ENCODE peak calls at places on chromosomes 12 and 14, in six cellular contexts. Q is AG04450, L is sigmoid colon, P is mucosa of descending colon, W is BJ, S is AG10803. O is an unnamed sample.

GRCh38 chr12:18430425-18431048 is 169.2 kb downstream of the PIK3C2G start:
- DNase-seq in S (peak), W (no peak), P (peak), L (no peak), Q (peak), O (peak)

GRCh38 chr14:55019968-55020554 is 6.8 kb downstream of the WDHD1 start:
- DNase-seq in P (no peak), W (no peak), Q (no peak), L (no peak), S (peak), O (no peak)

GRCh38 chr14:56181666-56182065 is 63.5 kb downstream of the PELI2 start:
- DNase-seq in P (peak), Q (no peak), S (no peak), W (no peak), L (no peak), O (no peak)

GRCh38 chr14:102540310-102541028 is 30.9 kb upstream of the ANKRD9 start:
- DNase-seq in P (no peak), Q (peak), W (no peak), S (no peak), L (no peak), O (no peak)

GRCh38 chr14:36718216-36718615 is 56.6 kb downstream of the PAX9 start:
- DNase-seq in S (no peak), Q (no peak), L (no peak), W (no peak), P (no peak), O (no peak)

GRCh38 chr14:20631821-20632389 is 9.6 kb downstream of the OR6S1 start:
- DNase-seq in L (peak), P (peak), W (no peak), S (peak), Q (no peak), O (peak)

GRCh38 chr14:91159906-91160305 is 46.0 kb downstream of the DGLUCY start:
- DNase-seq in W (no peak), L (no peak), S (no peak), Q (no peak), P (no peak), O (no peak)

GRCh38 chr12:1800646-1801284 is 19.6 kb upstream of the LRTM2 start:
- DNase-seq in L (peak), W (no peak), P (no peak), Q (no peak), S (no peak), O (peak)

GRCh38 chr14:98173291-98173690 is 1098.7 kb downstream of the BCL11B start:
- DNase-seq in L (no peak), W (no peak), P (peak), Q (no peak), S (no peak), O (no peak)

GRCh38 chr12:47767197-47767724 is 5.8 kb upstream of the SLC48A1 start:
- DNase-seq in W (no peak), P (peak), L (no peak), S (peak), Q (no peak), O (peak)

GRCh38 chr12:53676715-53677611 is 1.1 kb upstream of the ATP5MC2 start:
- DNase-seq in Q (no peak), P (peak), L (peak), S (peak), W (no peak), O (peak)

GRCh38 chr14:52352546-52352945 is 38.4 kb downstream of the PTGER2 start:
- DNase-seq in S (no peak), W (no peak), Q (no peak), P (no peak), L (no peak), O (no peak)

GRCh38 chr14:30874999-30875787 is 834 bp downstream of the COCH start:
- DNase-seq in W (no peak), L (no peak), S (no peak), Q (no peak), P (no peak), O (peak)

DNA sequence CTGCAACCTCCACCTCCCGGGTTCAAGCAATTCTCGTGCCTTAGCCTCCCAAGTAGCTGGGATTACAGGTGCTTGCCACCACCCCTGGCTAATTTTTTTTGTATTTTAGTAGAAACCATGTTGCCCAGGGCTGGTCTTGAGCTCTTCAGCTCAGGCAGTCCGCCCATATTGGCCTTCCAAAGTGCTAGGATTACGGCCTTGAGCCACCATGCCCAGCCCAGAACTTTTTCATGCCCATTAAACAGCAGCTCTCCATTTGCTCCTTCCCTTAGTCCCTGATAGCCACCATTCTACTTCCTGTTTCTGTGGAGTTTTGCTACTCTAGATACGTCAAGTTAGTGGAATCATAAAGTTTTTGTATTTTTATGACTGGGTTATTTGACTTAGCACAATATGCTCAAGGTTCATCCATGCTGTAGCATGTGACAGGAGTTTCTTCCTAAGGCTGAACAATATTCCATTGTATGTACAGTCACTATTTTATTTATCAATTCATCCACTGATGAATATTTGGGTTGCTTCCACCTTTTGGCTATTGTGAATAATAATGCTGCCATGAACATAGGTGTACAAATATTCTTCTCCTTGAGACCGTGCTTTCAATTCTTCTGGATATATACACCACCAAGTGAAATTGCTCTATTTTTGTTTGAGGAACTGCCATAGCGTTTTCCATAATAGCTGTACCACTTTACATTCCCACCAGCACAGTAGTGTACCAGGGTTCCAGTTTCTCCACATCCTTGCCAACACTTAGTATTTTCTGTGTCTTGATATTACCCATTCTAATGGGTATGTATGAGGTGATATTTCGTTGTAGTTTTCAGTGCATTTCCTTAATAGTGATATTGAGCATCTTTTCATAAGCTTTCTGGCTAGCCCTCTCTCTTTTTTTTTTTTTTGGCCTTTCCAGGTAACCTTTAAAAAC is 15.0 kb downstream of the ATF1 start:
- DNase-seq in P (peak), S (no peak), L (no peak), W (no peak), Q (no peak), O (no peak)
- TF ChIP-seq CTCF in P (no peak), S (no peak), L (no peak), W (no peak), Q (no peak), O (no peak)

DNA sequence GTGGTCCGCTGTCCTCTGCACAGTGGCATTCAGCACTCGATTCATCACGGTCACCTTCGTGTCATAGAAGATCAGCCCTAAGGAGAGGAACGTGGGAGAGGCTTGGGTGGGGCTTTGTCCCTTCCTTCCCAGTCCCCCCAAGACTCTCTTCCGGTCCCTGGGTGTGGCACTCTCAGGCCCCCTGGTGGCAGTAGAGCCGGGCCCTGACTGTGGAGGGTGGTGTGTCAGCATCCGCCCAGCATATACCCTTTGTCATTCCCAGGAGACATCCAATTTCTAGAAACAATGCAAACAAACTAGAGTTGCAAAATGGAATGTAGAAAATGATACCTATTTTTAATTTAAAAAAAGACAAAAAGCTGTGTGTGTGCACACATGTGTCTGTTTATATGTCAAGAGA is 45.0 kb downstream of the TRAFD1 start:
- DNase-seq in S (peak), W (no peak), L (no peak), P (peak), Q (no peak), O (peak)
- TF ChIP-seq CTCF in S (peak), W (peak), L (peak), P (no peak), Q (peak), O (peak)

GRCh38 chr14:92382677-92383076 is 59.7 kb downstream of the SLC24A4 start:
- DNase-seq in W (no peak), S (no peak), P (peak), L (no peak), Q (no peak), O (no peak)
- TF ChIP-seq CTCF in W (peak), S (peak), P (no peak), L (no peak), Q (no peak), O (peak)

DNA sequence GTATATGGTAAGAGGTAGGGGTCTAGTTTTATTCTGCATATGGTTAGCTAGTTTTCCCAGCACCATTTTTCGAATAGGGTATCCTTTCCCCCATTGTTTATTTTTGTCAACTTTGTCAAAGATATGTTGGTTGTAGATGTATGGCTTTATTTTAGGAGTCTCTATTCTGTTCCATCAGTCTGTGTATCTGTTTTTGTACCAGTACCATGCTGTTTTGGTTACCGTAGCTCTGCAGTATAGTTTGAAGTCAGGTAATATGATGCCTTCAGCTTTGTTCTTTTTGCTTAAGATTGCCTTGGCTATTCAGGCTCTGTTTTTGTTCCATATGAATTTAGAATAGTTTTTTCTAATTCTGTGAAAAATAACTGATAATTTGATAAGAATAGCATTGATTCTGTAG is 24.9 kb downstream of the TBK1 start:
- DNase-seq in L (no peak), W (no peak), S (no peak), Q (no peak), P (no peak), O (no peak)
- TF ChIP-seq CTCF in L (no peak), W (no peak), S (no peak), Q (no peak), P (no peak), O (no peak)

GRCh38 chr12:32264995-32265394 is 134.4 kb upstream of the FGD4 start:
- DNase-seq in P (no peak), L (no peak), S (peak), W (peak), Q (no peak), O (no peak)

GRCh38 chr12:32265461-32265860 is 133.9 kb upstream of the FGD4 start:
- DNase-seq in L (no peak), W (no peak), S (no peak), P (no peak), Q (no peak), O (no peak)

GRCh38 chr12:32265920-32266319 is 133.4 kb upstream of the FGD4 start:
- DNase-seq in P (no peak), W (no peak), L (no peak), Q (no peak), S (no peak), O (no peak)

GRCh38 chr12:32270818-32271710 is 128.3 kb upstream of the FGD4 start:
- DNase-seq in L (no peak), Q (no peak), S (peak), P (no peak), W (no peak), O (peak)

GRCh38 chr12:32266756-32267155 is 132.6 kb upstream of the FGD4 start:
- DNase-seq in P (no peak), S (no peak), Q (no peak), L (no peak), W (no peak), O (no peak)
- TF ChIP-seq CTCF in P (no peak), S (no peak), Q (no peak), L (no peak), W (no peak), O (no peak)

GRCh38 chr12:68786929-68787328 is 21.0 kb upstream of the MDM2 start:
- DNase-seq in L (no peak), P (no peak), Q (no peak), W (no peak), S (no peak), O (no peak)
- TF ChIP-seq CTCF in L (no peak), P (no peak), Q (no peak), W (peak), S (no peak), O (no peak)

GRCh38 chr12:48965447-48965846 is 6.1 kb downstream of the WNT10B start:
- DNase-seq in P (no peak), L (no peak), S (peak), Q (no peak), W (no peak), O (no peak)
- TF ChIP-seq CTCF in P (no peak), L (no peak), S (peak), Q (peak), W (peak), O (no peak)

GRCh38 chr14:39035336-39035735 is 67.7 kb downstream of the SEC23A start:
- DNase-seq in P (no peak), S (no peak), L (no peak), Q (no peak), W (no peak), O (no peak)

GRCh38 chr14:39036760-39037159 is 66.3 kb downstream of the SEC23A start:
- DNase-seq in Q (no peak), S (no peak), P (no peak), W (no peak), L (no peak), O (no peak)

GRCh38 chr14:39033371-39033770 is 69.7 kb downstream of the SEC23A start:
- DNase-seq in L (no peak), Q (peak), W (no peak), P (no peak), S (no peak), O (no peak)

GRCh38 chr14:39038542-39038941 is 64.5 kb downstream of the SEC23A start:
- DNase-seq in L (no peak), Q (no peak), S (no peak), W (no peak), P (no peak), O (no peak)

GRCh38 chr14:39034481-39035296 is 68.3 kb downstream of the SEC23A start:
- DNase-seq in L (no peak), P (peak), Q (no peak), W (no peak), S (no peak), O (peak)
- TF ChIP-seq CTCF in L (no peak), P (no peak), Q (peak), W (peak), S (peak), O (peak)

DNA sequence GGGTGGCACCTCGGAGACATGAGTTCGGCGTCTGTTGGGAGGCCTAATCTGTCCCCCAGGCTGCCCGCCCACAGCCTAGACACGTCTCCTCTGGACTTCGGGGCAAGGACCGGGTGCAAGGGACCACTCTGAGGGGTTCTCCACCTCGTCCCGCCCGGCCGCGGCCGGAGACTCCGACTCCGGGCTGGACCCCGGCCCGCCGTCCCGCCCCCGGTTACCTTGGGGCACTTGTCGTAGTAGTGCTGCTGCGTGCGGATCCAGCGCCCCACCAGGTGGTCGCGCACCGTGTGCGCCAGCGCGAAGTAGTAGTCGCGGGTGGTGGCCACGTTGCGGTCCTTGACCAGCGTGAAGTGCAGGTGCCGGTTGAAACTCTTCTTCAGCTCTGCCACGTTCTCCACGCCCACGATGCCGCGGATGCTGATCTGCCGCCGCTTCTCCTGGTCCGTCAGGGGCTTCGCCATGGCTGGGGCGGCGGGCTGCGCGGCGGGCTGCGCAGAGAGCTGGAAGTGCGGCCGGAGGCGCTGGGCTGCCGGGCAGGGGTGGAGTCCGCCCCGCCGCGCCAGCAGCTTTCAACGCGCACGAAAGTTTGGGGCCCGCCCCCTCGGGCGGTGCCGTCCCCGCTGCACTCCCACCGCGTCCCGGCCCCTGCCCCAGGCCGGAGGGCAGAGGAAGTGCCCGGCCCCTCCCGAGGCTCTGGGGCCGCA is at the start of gene PYGL:
- DNase-seq in P (peak), L (peak), W (no peak), Q (no peak), S (peak), O (peak)
- TF ChIP-seq CTCF in P (no peak), L (no peak), W (no peak), Q (no peak), S (no peak), O (no peak)